ENCODE peak calls at places on chromosome 1, in five cellular contexts. Z is HepG2, U is K562, M is SK-N-SH, C is GM12878. Y is an unnamed sample.

GRCh38 chr1:5286244-5286643 is 631.8 kb downstream of the AJAP1 start:
- DNase-seq in Z (no peak), U (no peak), M (no peak), C (no peak), Y (no peak)

GRCh38 chr1:51514733-51515132 is 4.3 kb downstream of the EPS15 start:
- DNase-seq in Z (no peak), U (no peak), M (no peak), C (no peak), Y (no peak)

GRCh38 chr1:229943148-229943714 is 123.8 kb upstream of the GALNT2 start:
- DNase-seq in Z (no peak), U (no peak), M (peak), C (no peak), Y (no peak)

GRCh38 chr1:201681375-201681774 is 142.4 kb downstream of the NAV1 start:
- DNase-seq in Z (no peak), U (no peak), M (no peak), C (no peak), Y (no peak)

GRCh38 chr1:39539252-39539790 is 37.3 kb downstream of the PABPC4 start:
- DNase-seq in Z (peak), U (peak), M (peak), C (peak), Y (peak)

GRCh38 chr1:3066826-3067225 is 2.2 kb upstream of the PRDM16 start:
- DNase-seq in Z (no peak), U (no peak), M (peak), C (no peak), Y (no peak)

GRCh38 chr1:182990413-182991144 is 32.6 kb upstream of the LAMC1 start:
- DNase-seq in Z (no peak), U (no peak), M (no peak), C (no peak), Y (peak)

GRCh38 chr1:99266731-99267130 is 2.4 kb downstream of the PLPPR4 start:
- DNase-seq in Z (no peak), U (no peak), M (no peak), C (no peak), Y (no peak)

GRCh38 chr1:202237052-202237451 is 43.5 kb downstream of the LGR6 start:
- DNase-seq in Z (peak), U (peak), M (peak), C (no peak), Y (peak)

GRCh38 chr1:53706356-53706755 is 32.6 kb downstream of the GLIS1 start:
- DNase-seq in Z (no peak), U (no peak), M (no peak), C (no peak), Y (no peak)

GRCh38 chr1:2049517-2050481 is at the start of gene PRKCZ:
- DNase-seq in Z (peak), U (peak), M (peak), C (peak), Y (peak)

GRCh38 chr1:201250326-201251011 is 32.8 kb upstream of the PKP1 start:
- DNase-seq in Z (no peak), U (no peak), M (peak), C (no peak), Y (no peak)

GRCh38 chr1:179637211-179637860 is 45.7 kb downstream of the TDRD5 start:
- DNase-seq in Z (no peak), U (no peak), M (no peak), C (no peak), Y (no peak)

GRCh38 chr1:157288511-157288910 is 150.3 kb upstream of the ETV3 start:
- DNase-seq in Z (no peak), U (no peak), M (no peak), C (no peak), Y (no peak)

GRCh38 chr1:167107456-167107855 is 13.6 kb downstream of the STYXL2 start:
- DNase-seq in Z (no peak), U (no peak), M (no peak), C (no peak), Y (no peak)

GRCh38 chr1:181173761-181174371 is 85.4 kb downstream of the IER5 start:
- DNase-seq in Z (no peak), U (no peak), M (no peak), C (no peak), Y (no peak)

GRCh38 chr1:17878837-17879236 is 123.7 kb downstream of the ACTL8 start:
- DNase-seq in Z (no peak), U (no peak), M (peak), C (no peak), Y (no peak)
- TF ChIP-seq ZBTB33 in Z (no peak), U (no peak), M (no peak), C (no peak), Y (no peak)

GRCh38 chr1:93841771-93842170 is 37.2 kb downstream of the DNTTIP2 start:
- DNase-seq in Z (no peak), U (no peak), M (no peak), C (no peak), Y (no peak)

GRCh38 chr1:93839756-93840155 is 39.2 kb downstream of the DNTTIP2 start:
- DNase-seq in Z (no peak), U (no peak), M (no peak), C (no peak), Y (no peak)

GRCh38 chr1:93842750-93843500 is 36.1 kb downstream of the DNTTIP2 start:
- DNase-seq in Z (no peak), U (no peak), M (no peak), C (no peak), Y (no peak)

GRCh38 chr1:93840956-93841482 is 38.0 kb downstream of the DNTTIP2 start:
- DNase-seq in Z (no peak), U (no peak), M (no peak), C (no peak), Y (no peak)

DNA sequence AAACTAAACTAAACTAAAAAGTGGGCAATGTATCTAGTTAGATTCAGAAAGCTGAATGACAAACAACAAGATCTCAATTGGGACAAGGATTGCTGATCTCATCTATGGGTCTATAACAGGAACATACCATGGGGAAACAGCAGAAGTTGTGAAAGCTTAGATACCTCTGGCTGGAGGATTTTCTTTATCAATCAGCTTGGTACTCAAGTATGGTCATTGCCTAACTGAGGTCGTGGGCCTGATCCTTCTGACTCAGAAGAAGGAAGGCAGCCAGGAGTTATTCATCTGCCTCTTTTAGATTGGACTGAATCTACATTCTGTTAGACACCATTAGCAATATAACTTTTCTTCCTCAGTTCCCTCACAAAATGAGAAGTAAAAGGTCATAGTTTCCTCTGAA is 39.7 kb downstream of the DNTTIP2 start:
- DNase-seq in Z (no peak), U (no peak), M (no peak), C (no peak), Y (no peak)
- TF ChIP-seq ZBTB33 in Z (no peak), U (no peak), M (no peak), C (no peak), Y (no peak)

DNA sequence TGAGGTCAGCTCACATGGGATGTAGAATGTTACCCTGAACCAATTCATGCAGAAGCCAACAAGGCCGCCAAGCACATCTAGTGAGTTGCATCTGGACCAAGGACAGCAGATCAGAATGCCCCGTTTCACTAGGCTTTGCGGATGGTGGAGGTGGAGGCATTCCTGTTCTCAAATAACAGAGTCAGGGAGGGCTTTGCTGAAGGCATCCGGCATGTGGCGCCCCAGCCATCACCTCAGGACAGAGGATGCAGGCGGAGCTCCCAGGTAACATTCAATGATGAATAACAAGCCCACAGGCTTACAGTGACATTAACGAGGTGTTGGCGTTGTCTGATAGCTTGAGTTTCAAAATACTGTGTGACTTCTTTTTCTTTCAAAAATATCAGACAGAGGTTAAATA is 476.2 kb downstream of the CAMTA1 start:
- DNase-seq in Z (no peak), U (no peak), M (no peak), C (no peak), Y (no peak)
- TF ChIP-seq ZBTB33 in Z (no peak), U (no peak), M (no peak), C (no peak), Y (no peak)

GRCh38 chr1:169586395-169587255 is at the start of gene F5:
- DNase-seq in Z (peak), U (peak), M (peak), C (no peak), Y (peak)

GRCh38 chr1:169588112-169588511 is 1.8 kb upstream of the F5 start:
- DNase-seq in Z (peak), U (no peak), M (no peak), C (no peak), Y (no peak)

GRCh38 chr1:169588785-169589485 is 2.7 kb upstream of the F5 start:
- DNase-seq in Z (peak), U (no peak), M (no peak), C (no peak), Y (no peak)

GRCh38 chr1:169594391-169594790 is 8.1 kb upstream of the F5 start:
- DNase-seq in Z (no peak), U (no peak), M (no peak), C (peak), Y (no peak)

DNA sequence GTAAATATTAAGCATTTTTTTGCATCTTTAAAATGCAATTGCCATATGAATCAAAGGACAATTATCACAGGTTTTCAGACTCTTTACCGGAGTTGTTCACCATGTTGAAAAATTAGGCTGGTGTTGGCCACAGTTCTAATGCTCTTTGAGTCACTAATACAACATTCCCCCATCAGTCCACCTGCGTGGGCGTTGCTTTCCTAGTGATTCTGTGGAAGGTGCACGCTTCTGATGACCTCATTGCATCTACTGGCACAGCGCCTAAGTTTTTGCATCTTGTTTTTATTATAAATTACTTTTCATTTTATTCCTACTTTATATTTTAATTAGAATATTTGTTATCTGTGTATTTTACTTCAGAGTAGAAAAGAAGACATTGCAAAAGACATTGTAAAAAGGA is 4.7 kb upstream of the F5 start:
- DNase-seq in Z (no peak), U (no peak), M (no peak), C (no peak), Y (no peak)
- TF ChIP-seq ZBTB33 in Z (no peak), U (no peak), M (no peak), C (no peak), Y (no peak)